ENCODE peak calls at places on chromosomes 5 and 9, in ten cellular contexts. G is Panc1, V is spleen, J is upper lobe of left lung, D is HCT116, M is HepG2, Q is GM23338, P is breast epithelium, W is esophagus muscularis mucosa, C is vagina. F is an unnamed sample.

GRCh38 chr5:77560677-77561263 is 68.7 kb upstream of the WDR41 start:
- DNase-seq in G (peak; percentile 38), V (no peak), J (no peak), D (peak; percentile 38), M (peak; percentile 35), Q (peak; percentile 79), P (no peak), W (no peak), C (no peak), F (no peak)

GRCh38 chr5:157473383-157474370 is 13.7 kb downstream of the NIPAL4 start:
- DNase-seq in G (no peak), V (no peak), J (no peak), D (no peak), M (no peak), Q (no peak), P (no peak), W (no peak), C (no peak), F (no peak)

GRCh38 chr5:141787376-141787775 is 90.8 kb downstream of the PCDH1 start:
- DNase-seq in G (no peak), V (no peak), J (no peak), D (no peak), M (no peak), Q (no peak), P (no peak), W (no peak), C (no peak), F (no peak)

GRCh38 chr5:139065296-139065695 is 132.9 kb downstream of the SIL1 start:
- DNase-seq in G (no peak), V (no peak), J (no peak), D (no peak), M (no peak), Q (no peak), P (no peak), W (peak; percentile 39), C (peak; percentile 56), F (no peak)

GRCh38 chr5:97846646-97847045 is 663.6 kb upstream of the RIOK2 start:
- DNase-seq in G (no peak), V (no peak), J (no peak), D (no peak), M (no peak), Q (no peak), P (no peak), W (no peak), C (no peak), F (no peak)

GRCh38 chr5:149581192-149581861 is at the start of gene ARHGEF37:
- DNase-seq in G (no peak), V (peak; percentile 86), J (peak; percentile 95), D (peak; percentile 33), M (peak; percentile 12), Q (peak; percentile 71), P (peak; percentile 88), W (peak; percentile 95), C (peak; percentile 83), F (peak; percentile 93)

GRCh38 chr9:133682961-133683493 is 46.9 kb downstream of the DBH start:
- DNase-seq in G (no peak), V (peak; percentile 73), J (peak; percentile 58), D (no peak), M (no peak), Q (no peak), P (no peak), W (no peak), C (no peak), F (no peak)

GRCh38 chr9:15087031-15087417 is 176.8 kb upstream of the FREM1 start:
- DNase-seq in G (no peak), V (no peak), J (no peak), D (no peak), M (no peak), Q (no peak), P (no peak), W (no peak), C (no peak), F (no peak)

GRCh38 chr5:7755958-7756357 is 95.0 kb downstream of the CFAP90 start:
- DNase-seq in G (no peak), V (no peak), J (no peak), D (no peak), M (no peak), Q (no peak), P (no peak), W (no peak), C (no peak), F (no peak)

GRCh38 chr5:137402436-137403187 is 96.5 kb downstream of the SPOCK1 start:
- DNase-seq in G (no peak), V (no peak), J (no peak), D (no peak), M (no peak), Q (no peak), P (no peak), W (no peak), C (no peak), F (no peak)

GRCh38 chr5:178106556-178107239 is 6.6 kb upstream of the N4BP3 start:
- DNase-seq in G (no peak), V (no peak), J (no peak), D (no peak), M (no peak), Q (no peak), P (no peak), W (no peak), C (no peak), F (no peak)

GRCh38 chr9:126606483-126606870 is 7.3 kb upstream of the LMX1B start:
- DNase-seq in G (no peak), V (no peak), J (no peak), D (no peak), M (no peak), Q (no peak), P (no peak), W (no peak), C (no peak), F (no peak)

GRCh38 chr5:181160144-181160754 is 12.9 kb downstream of the OR2V2 start:
- DNase-seq in G (no peak), V (peak; percentile 90), J (peak; percentile 64), D (no peak), M (no peak), Q (peak; percentile 91), P (peak; percentile 65), W (no peak), C (no peak), F (peak; percentile 77)

DNA sequence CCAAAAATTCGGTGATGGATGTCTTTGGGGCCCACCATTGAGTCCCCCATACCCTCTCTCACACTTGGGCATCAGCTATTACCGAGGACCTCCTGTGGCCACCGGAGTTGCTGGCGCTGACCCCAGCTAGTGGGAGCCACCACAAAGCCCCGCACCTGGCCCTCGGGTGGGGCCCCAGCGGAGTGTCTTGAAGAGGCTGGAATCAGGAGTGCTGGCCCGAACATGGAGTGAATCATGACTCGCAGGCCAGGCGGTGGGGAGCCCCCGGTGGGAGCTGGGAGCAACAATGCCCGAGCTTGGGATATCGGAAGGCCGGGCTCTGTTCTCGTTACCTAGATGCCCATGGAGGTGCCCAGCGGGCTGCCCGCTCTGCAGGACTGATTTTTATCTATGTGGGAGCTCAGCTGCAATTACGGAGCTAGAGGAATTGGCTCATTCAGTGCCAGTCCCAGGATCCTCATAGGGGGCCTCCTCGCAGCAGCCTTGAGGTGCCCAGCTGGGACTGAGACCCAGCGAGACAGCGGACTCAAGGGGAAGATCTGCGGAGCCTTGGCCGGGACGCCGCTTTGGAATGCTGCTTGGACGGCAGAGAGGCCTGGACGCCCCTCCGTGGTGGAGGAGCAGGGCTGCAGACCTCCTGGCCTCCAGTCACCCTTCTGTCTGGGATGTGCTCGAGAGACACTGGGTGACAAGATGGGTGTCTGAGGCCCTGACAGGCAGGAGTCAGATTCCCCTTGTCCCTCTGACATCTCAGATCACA is 70.8 kb downstream of the PSMB7 start:
- DNase-seq in G (no peak), V (peak; percentile 61), J (peak; percentile 77), D (no peak), M (no peak), Q (no peak), P (no peak), W (no peak), C (no peak), F (no peak)
- TF ChIP-seq POLR2AphosphoS5 in G (no peak), V (peak; percentile 60), J (no peak), D (no peak), M (peak; percentile 20), Q (no peak), P (no peak), W (no peak), C (no peak), F (no peak)

DNA sequence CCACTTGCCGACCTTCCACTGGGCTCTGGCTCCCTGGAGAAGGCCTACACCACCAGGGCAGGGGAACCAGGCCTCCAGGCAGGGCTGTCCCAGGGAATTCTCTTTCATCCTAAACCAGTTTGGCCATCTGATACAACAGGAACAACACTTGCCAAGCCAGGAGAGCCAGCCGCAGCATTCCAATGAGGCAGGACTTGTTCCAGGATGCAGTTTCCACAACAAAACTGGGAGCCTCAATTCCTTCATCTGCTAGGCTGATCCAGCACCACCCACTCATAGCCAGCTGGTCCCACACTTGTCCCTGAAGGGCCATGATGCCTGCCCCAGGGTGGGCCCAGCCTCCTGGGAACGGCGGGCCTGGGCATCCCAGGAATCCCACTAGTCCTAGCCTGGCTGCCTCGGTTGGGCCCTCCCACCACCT is 26.0 kb downstream of the BICD2 start:
- DNase-seq in G (no peak), V (peak; percentile 67), J (no peak), D (no peak), M (no peak), Q (no peak), P (peak; percentile 88), W (no peak), C (no peak), F (peak; percentile 79)
- H3K4me1 ChIP-seq in G (no peaks in the 10 kb centered on the region), V (peaks cover 95% of the 10 kb centered on the region), J (peaks cover 72% of the 10 kb centered on the region), D (peaks cover 9% of the 10 kb centered on the region), M (peaks cover 11% of the 10 kb centered on the region), Q (peaks cover 6% of the 10 kb centered on the region), P (peaks cover 16% of the 10 kb centered on the region), W (peaks cover 83% of the 10 kb centered on the region), C (peaks cover 78% of the 10 kb centered on the region), F (peaks cover 74% of the 10 kb centered on the region)

DNA sequence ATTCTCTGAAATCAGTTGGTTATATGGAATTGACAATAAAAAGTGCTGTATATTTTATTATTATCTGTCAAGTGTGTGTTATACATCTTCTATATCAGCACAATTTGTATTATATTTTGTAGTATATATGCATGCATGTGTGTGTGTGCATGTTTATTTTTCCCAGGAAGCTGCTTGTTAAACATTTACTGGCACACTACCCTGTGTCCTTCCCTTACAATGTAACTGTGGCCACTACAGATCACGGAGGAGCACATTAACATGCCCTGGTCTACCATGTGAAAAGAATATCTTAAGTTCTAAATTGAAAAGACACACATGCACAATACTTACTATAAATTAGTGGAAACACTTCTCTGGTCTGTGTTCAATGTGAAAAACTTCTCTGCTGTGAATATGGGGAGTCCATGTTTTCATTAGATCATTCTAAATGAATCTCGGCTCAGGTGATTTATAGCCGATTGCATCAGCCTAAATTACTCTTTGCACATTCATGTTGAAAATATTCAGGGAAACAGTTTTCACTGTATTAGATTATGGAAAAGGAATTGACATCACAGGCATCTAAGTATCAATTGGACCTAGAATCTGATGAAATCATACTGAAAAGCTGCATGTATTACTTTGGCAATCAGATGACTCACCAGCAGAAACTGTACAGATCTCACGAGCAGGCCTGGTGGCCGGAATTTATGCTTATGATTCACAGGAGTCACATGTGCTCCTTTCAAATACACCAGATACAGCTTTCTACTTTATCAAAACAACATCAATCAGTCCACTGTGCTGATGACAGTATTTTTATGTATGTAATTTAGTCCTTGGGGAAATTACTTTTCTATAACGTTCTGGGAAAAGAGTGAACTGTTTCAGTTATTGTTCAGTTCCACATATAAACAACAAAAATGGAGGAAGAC is 39.4 kb downstream of the LURAP1L start:
- DNase-seq in G (peak; percentile 80), V (no peak), J (no peak), D (peak; percentile 97), M (peak; percentile 92), Q (no peak), P (peak; percentile 44), W (no peak), C (no peak), F (peak; percentile 83)
- TF ChIP-seq POLR2AphosphoS5 in G (no peak), V (no peak), J (no peak), D (peak; percentile 72), M (peak; percentile 70), Q (no peak), P (no peak), W (peak; percentile 64), C (peak; percentile 93), F (peak; percentile 38)

GRCh38 chr9:123441769-123442168 is 85.8 kb downstream of the CRB2 start:
- DNase-seq in G (no peak), V (no peak), J (no peak), D (no peak), M (no peak), Q (no peak), P (no peak), W (no peak), C (no peak), F (no peak)
- H3K4me1 ChIP-seq in G (no peaks in the 10 kb centered on the region), V (peaks cover 13% of the 10 kb centered on the region), J (no peaks in the 10 kb centered on the region), D (peaks cover 7% of the 10 kb centered on the region), M (peaks cover 21% of the 10 kb centered on the region), Q (peaks cover 21% of the 10 kb centered on the region), P (no peaks in the 10 kb centered on the region), W (no peaks in the 10 kb centered on the region), C (no peaks in the 10 kb centered on the region), F (no peaks in the 10 kb centered on the region)